ENCODE peak calls at places on chromosomes 7 and 10, in four cellular contexts. One of them, this sample, is unnamed.

GRCh38 chr7:1340031-1340430 is 107.4 kb downstream of the UNCX start:
- DNase-seq in endothelial cell of umbilical vein: no peak
- DNase-seq in HCT116: no peak
- DNase-seq in Calu3: no peak
- DNase-seq in this sample: no peak

GRCh38 chr10:45181483-45181882 is 133.9 kb downstream of the OR13A1 start:
- DNase-seq in endothelial cell of umbilical vein: no peak
- DNase-seq in HCT116: no peak
- DNase-seq in Calu3: no peak
- DNase-seq in this sample: no peak

GRCh38 chr7:122219253-122219865 is 75.3 kb upstream of the AASS start:
- DNase-seq in endothelial cell of umbilical vein: peak; percentile 56
- DNase-seq in HCT116: peak; percentile 10
- DNase-seq in Calu3: peak; percentile 10
- DNase-seq in this sample: no peak

GRCh38 chr10:101319241-101319915 is 34.6 kb upstream of the BTRC start:
- DNase-seq in endothelial cell of umbilical vein: no peak
- DNase-seq in HCT116: no peak
- DNase-seq in Calu3: no peak
- DNase-seq in this sample: no peak

GRCh38 chr10:681670-682318 is 7.7 kb downstream of the DIP2C start:
- DNase-seq in endothelial cell of umbilical vein: no peak
- DNase-seq in HCT116: no peak
- DNase-seq in Calu3: no peak
- DNase-seq in this sample: peak; percentile 29

GRCh38 chr10:79397575-79398303 is 47.7 kb downstream of the ZCCHC24 start:
- DNase-seq in endothelial cell of umbilical vein: no peak
- DNase-seq in HCT116: no peak
- DNase-seq in Calu3: no peak
- DNase-seq in this sample: no peak

GRCh38 chr7:151351027-151351426 is 9.4 kb downstream of the NUB1 start:
- DNase-seq in endothelial cell of umbilical vein: no peak
- DNase-seq in HCT116: no peak
- DNase-seq in Calu3: peak; percentile 21
- DNase-seq in this sample: no peak

GRCh38 chr7:26278769-26279168 is 12.9 kb upstream of the SNX10 start:
- DNase-seq in endothelial cell of umbilical vein: no peak
- DNase-seq in HCT116: peak; percentile 36
- DNase-seq in Calu3: peak; percentile 13
- DNase-seq in this sample: no peak

GRCh38 chr10:131822694-131823245 is 78.0 kb upstream of the PPP2R2D start:
- DNase-seq in endothelial cell of umbilical vein: no peak
- DNase-seq in HCT116: no peak
- DNase-seq in Calu3: no peak
- DNase-seq in this sample: no peak

GRCh38 chr7:2701832-2702593 is 14.0 kb downstream of the AMZ1 start:
- DNase-seq in endothelial cell of umbilical vein: no peak
- DNase-seq in HCT116: no peak
- DNase-seq in Calu3: no peak
- DNase-seq in this sample: peak; percentile 94

GRCh38 chr10:43204394-43204942 is 62.4 kb downstream of the RASGEF1A start:
- DNase-seq in endothelial cell of umbilical vein: no peak
- DNase-seq in HCT116: no peak
- DNase-seq in Calu3: no peak
- DNase-seq in this sample: peak; percentile 79

GRCh38 chr7:106041140-106041717 is 70.9 kb downstream of the SYPL1 start:
- DNase-seq in endothelial cell of umbilical vein: peak; percentile 35
- DNase-seq in HCT116: peak; percentile 47
- DNase-seq in Calu3: peak; percentile 61
- DNase-seq in this sample: no peak

GRCh38 chr7:99372275-99373085 is 2.0 kb upstream of the ARPC1B start:
- DNase-seq in endothelial cell of umbilical vein: no peak
- DNase-seq in HCT116: no peak
- DNase-seq in Calu3: peak; percentile 63
- DNase-seq in this sample: no peak

GRCh38 chr10:29807407-29807806 is 172.6 kb upstream of the SVIL start:
- DNase-seq in endothelial cell of umbilical vein: peak; percentile 74
- DNase-seq in HCT116: no peak
- DNase-seq in Calu3: peak; percentile 23
- DNase-seq in this sample: no peak

GRCh38 chr10:78757542-78757941 is 311.2 kb upstream of the ZMIZ1 start:
- DNase-seq in endothelial cell of umbilical vein: no peak
- DNase-seq in HCT116: no peak
- DNase-seq in Calu3: no peak
- DNase-seq in this sample: no peak

GRCh38 chr7:20228654-20229053 is 11.5 kb upstream of the MACC1 start:
- DNase-seq in endothelial cell of umbilical vein: no peak
- DNase-seq in HCT116: no peak
- DNase-seq in Calu3: no peak
- DNase-seq in this sample: no peak

GRCh38 chr7:149772821-149773425 is 465 bp downstream of the ZNF467 start:
- DNase-seq in endothelial cell of umbilical vein: peak; percentile 23
- DNase-seq in HCT116: no peak
- DNase-seq in Calu3: no peak
- DNase-seq in this sample: peak; percentile 85

GRCh38 chr7:124724516-124725192 is 40.9 kb downstream of the GPR37 start:
- DNase-seq in endothelial cell of umbilical vein: no peak
- DNase-seq in HCT116: no peak
- DNase-seq in Calu3: no peak
- DNase-seq in this sample: no peak

GRCh38 chr10:73791871-73792400 is 6.5 kb downstream of the ZSWIM8 start:
- DNase-seq in endothelial cell of umbilical vein: no peak
- DNase-seq in HCT116: no peak
- DNase-seq in Calu3: no peak
- DNase-seq in this sample: no peak

GRCh38 chr7:120373174-120373573 is 100.2 kb downstream of the KCND2 start:
- DNase-seq in endothelial cell of umbilical vein: peak; percentile 17
- DNase-seq in HCT116: no peak
- DNase-seq in Calu3: no peak
- DNase-seq in this sample: no peak

GRCh38 chr7:101912711-101913110 is 95.3 kb downstream of the CUX1 start:
- DNase-seq in endothelial cell of umbilical vein: no peak
- DNase-seq in HCT116: no peak
- DNase-seq in Calu3: no peak
- DNase-seq in this sample: no peak

GRCh38 chr10:103079946-103080345 is 113.1 kb downstream of the NT5C2 start:
- DNase-seq in endothelial cell of umbilical vein: no peak
- DNase-seq in HCT116: no peak
- DNase-seq in Calu3: no peak
- DNase-seq in this sample: no peak

GRCh38 chr7:52537051-52537450 is 498.4 kb upstream of the POM121L12 start:
- DNase-seq in endothelial cell of umbilical vein: no peak
- DNase-seq in HCT116: no peak
- DNase-seq in Calu3: no peak
- DNase-seq in this sample: no peak

GRCh38 chr7:131546583-131547111 is 9.8 kb downstream of the PODXL start:
- DNase-seq in endothelial cell of umbilical vein: peak; percentile 57
- DNase-seq in HCT116: no peak
- DNase-seq in Calu3: peak; percentile 33
- DNase-seq in this sample: no peak

GRCh38 chr7:131543298-131543697 is 13.1 kb downstream of the PODXL start:
- DNase-seq in endothelial cell of umbilical vein: no peak
- DNase-seq in HCT116: no peak
- DNase-seq in Calu3: no peak
- DNase-seq in this sample: no peak

GRCh38 chr7:131546126-131546525 is 10.3 kb downstream of the PODXL start:
- DNase-seq in endothelial cell of umbilical vein: peak; percentile 23
- DNase-seq in HCT116: no peak
- DNase-seq in Calu3: peak; percentile 60
- DNase-seq in this sample: no peak

GRCh38 chr7:131544021-131544420 is 12.4 kb downstream of the PODXL start:
- DNase-seq in endothelial cell of umbilical vein: no peak
- DNase-seq in HCT116: no peak
- DNase-seq in Calu3: no peak
- DNase-seq in this sample: no peak

DNA sequence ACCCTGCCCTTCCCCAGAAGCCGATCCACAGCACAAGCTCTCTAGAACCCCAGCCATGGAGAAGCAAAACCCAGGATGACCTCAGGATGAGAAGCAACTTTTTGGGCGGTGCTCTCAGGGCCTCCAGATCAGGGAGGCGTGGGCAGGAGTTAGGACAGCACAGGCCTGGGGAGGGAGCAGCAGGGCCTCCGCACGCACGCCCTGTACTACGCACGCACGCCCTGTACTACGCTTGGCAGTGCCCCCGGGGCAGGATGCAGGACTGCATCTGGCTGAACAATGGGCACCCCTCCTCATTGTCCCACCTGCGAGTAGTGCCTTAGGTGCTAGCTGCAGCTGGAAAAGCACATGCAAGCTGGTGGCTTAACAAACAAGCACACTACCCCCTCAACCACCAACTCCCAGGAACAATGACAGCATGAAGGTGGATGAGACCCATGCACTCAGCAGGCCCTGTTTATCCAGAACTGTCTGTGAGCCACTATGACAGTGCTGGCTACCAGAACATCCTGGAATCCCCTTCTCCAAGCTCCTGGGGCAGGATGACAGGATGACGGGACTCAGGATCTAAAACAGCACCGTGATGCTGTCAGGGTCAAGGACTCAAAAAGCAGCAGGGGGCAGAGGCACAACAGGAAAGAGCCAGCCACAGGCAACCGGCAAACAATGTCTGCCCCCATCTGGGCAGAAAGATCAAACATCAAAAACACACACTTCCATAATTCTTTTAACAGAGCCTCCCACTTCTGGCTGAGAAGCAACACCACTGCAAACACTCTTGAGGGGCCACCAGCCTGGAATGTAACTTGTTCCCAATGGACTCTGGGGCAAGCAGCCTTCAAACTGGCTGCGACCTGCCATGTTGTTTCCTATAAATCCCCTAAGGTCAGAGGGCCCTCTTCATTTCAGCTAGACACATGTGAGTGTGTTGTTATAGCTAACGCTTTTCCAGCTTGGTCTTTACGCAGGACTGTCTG is 11.7 kb downstream of the PODXL start:
- DNase-seq in endothelial cell of umbilical vein: peak; percentile 77
- DNase-seq in HCT116: no peak
- DNase-seq in Calu3: no peak
- DNase-seq in this sample: no peak
- TF ChIP-seq CTCF in endothelial cell of umbilical vein: peak; percentile 26
- TF ChIP-seq CTCF in HCT116: no peak
- TF ChIP-seq CTCF in Calu3: no peak
- TF ChIP-seq CTCF in this sample: no peak

GRCh38 chr10:91073301-91073780 is 147.1 kb upstream of the PCGF5 start:
- DNase-seq in endothelial cell of umbilical vein: peak; percentile 18
- DNase-seq in HCT116: no peak
- DNase-seq in Calu3: no peak
- DNase-seq in this sample: no peak

GRCh38 chr10:91082447-91082846 is 138.0 kb upstream of the PCGF5 start:
- DNase-seq in endothelial cell of umbilical vein: no peak
- DNase-seq in HCT116: no peak
- DNase-seq in Calu3: no peak
- DNase-seq in this sample: no peak

GRCh38 chr10:91076991-91077548 is 143.4 kb upstream of the PCGF5 start:
- DNase-seq in endothelial cell of umbilical vein: peak; percentile 10
- DNase-seq in HCT116: no peak
- DNase-seq in Calu3: no peak
- DNase-seq in this sample: no peak

GRCh38 chr10:91080776-91081175 is 139.7 kb upstream of the PCGF5 start:
- DNase-seq in endothelial cell of umbilical vein: no peak
- DNase-seq in HCT116: no peak
- DNase-seq in Calu3: no peak
- DNase-seq in this sample: no peak

DNA sequence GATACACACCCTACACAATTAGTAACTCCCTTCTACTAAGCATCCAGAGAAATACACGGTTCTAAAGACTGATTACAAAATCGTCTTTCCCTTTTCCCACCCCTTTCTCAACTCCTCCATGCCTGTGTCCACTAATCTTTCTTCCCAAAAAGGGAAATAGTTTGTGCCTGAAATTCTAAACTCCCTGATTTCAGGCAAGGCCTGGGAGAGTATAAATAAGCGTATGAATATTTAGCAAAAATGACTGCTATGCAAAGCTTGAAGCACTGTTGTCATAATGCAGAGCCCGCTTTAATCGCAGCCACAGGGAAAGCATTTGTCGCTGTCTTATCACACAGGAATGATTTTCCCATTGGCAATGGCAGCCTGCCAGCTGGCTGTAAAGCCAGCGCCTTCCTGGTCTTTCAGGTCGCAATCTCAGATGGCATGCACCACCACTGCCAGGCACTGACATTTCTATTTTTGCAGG is 142.9 kb upstream of the PCGF5 start:
- DNase-seq in endothelial cell of umbilical vein: peak; percentile 81
- DNase-seq in HCT116: no peak
- DNase-seq in Calu3: peak; percentile 58
- DNase-seq in this sample: no peak
- TF ChIP-seq CTCF in endothelial cell of umbilical vein: no peak
- TF ChIP-seq CTCF in HCT116: no peak
- TF ChIP-seq CTCF in Calu3: no peak
- TF ChIP-seq CTCF in this sample: no peak

DNA sequence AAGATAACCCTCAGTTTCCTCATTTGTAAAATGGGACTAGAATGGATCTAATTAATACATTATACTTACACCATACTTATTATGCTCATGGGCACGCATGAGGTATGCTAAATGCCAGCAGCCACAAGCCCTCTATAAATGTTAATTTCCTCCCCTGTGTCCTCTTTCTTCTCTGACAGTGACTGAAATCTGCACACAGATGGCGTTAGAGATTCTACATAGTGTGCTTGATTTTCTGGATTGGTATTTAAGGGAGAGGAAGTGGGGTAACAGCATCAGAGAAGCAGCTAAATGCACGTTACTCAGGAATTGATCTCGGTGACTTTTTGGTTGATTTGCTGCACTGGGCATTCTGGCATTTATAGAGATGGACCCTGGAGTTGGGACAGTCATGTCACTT is 568.5 kb downstream of the CALN1 start:
- DNase-seq in endothelial cell of umbilical vein: no peak
- DNase-seq in HCT116: no peak
- DNase-seq in Calu3: no peak
- DNase-seq in this sample: no peak
- TF ChIP-seq CTCF in endothelial cell of umbilical vein: no peak
- TF ChIP-seq CTCF in HCT116: no peak
- TF ChIP-seq CTCF in Calu3: no peak
- TF ChIP-seq CTCF in this sample: no peak

DNA sequence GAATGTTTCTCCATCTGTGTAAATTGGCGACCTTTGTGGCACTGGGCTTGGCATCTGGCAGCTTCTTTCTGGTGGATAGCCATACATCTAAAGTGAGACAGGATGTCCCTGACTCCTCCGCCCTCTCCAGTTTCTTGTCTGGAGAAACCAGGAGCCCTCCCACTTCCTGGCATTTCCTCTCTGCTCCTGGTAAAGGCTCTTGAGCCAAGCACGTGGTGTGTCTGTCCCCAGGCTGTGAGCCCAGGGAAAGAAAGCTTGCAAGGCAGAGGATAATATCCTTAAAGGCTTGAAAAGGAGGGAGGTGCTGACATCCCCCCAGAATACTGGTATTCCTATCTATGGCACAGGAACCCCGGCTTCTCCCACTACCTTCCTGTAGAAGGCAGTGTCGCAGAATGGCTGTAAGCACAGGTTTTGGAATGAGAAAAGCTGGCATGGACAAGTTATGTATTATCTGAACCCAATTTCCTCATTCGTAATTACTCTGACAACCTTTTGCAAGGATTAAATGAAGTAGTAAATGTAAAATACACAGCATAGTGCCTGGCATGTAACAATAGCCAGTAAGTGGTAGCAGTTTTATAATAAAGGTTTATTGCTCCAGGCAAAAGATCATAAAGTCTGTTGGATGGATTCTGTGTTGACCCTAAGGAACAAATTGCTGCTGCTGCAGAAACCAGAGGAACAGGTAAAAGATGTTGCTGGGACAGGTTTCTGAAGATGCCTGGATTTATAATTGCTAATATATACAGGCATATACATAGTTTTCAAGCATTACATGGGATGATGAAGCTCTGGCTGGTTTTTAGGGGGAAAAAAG is 11.8 kb upstream of the ACSL5 start:
- DNase-seq in endothelial cell of umbilical vein: peak; percentile 93
- DNase-seq in HCT116: no peak
- DNase-seq in Calu3: no peak
- DNase-seq in this sample: peak; percentile 89
- TF ChIP-seq CTCF in endothelial cell of umbilical vein: peak; percentile 7
- TF ChIP-seq CTCF in HCT116: no peak
- TF ChIP-seq CTCF in Calu3: no peak
- TF ChIP-seq CTCF in this sample: no peak